ENCODE peak calls at places on chromosomes 7 and 10, in four cellular contexts. I is H1, H is K562, V is GM12878. W is an unnamed sample.

GRCh38 chr10:22630229-22631174 is 83.9 kb downstream of the PIP4K2A start:
- DNase-seq in H (peak), I (no peak), V (peak), W (no peak)

GRCh38 chr10:16756561-16757221 is 60.5 kb downstream of the RSU1 start:
- DNase-seq in I (no peak), H (no peak), V (no peak), W (no peak)

GRCh38 chr10:126902157-126902556 is 3.1 kb upstream of the DOCK1 start:
- DNase-seq in H (no peak), I (no peak), V (no peak), W (peak)

GRCh38 chr7:24602860-24603456 is 29.7 kb downstream of the PALS2 start:
- DNase-seq in V (no peak), I (no peak), H (no peak), W (no peak)

GRCh38 chr10:921471-922414 is 9.8 kb downstream of the LARP4B start:
- DNase-seq in H (peak), I (no peak), V (no peak), W (no peak)

GRCh38 chr7:51255536-51256243 is 60.9 kb downstream of the COBL start:
- DNase-seq in H (no peak), V (no peak), I (no peak), W (no peak)

GRCh38 chr7:95045236-95045923 is 138.0 kb downstream of the PPP1R9A start:
- DNase-seq in I (peak), V (no peak), H (peak), W (peak)

GRCh38 chr7:20191044-20191867 is 25.9 kb downstream of the MACC1 start:
- DNase-seq in V (no peak), I (no peak), H (no peak), W (no peak)

GRCh38 chr7:138661236-138661635 is 39.9 kb downstream of the SVOPL start:
- DNase-seq in I (no peak), V (no peak), H (no peak), W (peak)

DNA sequence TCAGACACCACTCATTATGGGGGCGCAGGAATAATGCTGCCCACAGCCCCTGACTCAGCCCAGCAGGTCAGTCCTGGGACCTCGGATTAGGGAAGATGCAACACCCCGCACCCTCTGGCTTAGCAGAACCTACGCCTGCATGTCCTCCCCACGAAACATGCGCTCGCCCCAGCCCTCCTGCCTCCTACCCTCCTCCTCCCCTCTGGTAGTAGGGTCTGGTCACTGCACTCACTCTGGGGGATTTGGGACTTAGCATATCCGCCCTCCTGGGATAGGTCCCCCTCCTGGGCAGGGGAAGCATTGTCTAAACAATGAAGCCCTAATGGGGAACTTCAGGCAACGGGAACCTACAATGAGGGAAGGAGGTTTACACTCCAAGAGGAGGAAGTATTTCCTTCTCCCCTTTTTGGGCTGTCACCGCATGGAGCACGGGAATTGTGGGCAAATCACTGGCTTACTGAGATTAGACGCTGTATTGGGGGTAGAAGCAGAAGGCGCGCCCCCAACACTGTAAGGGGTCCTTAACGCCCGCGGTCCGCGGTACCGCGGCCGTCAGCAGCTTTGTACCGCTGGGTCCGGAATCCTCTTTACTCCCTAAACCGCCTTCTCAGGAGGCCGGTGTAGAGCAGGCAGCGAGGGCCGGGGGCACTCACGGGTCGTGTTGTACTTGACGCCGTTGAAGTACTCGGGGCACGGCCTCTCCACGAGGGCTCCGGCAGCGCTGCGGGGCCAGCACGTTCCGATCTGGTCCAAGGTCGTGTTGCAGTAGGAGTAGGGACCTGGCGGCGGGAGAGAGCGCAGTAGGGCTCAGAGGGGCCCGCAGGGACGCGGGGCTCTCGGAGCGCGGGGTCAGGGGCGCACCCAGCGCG is 760 bp downstream of the CRHR2 start:
- DNase-seq in H (no peak), V (no peak), I (peak), W (no peak)
- TF ChIP-seq EZH2 in H (no peak), V (no peak), I (peak), W (no peak)

GRCh38 chr10:48568131-48568530 is 36.7 kb downstream of the ARHGAP22 start:
- DNase-seq in V (no peak), H (no peak), I (no peak), W (no peak)

GRCh38 chr10:48567346-48567745 is 37.5 kb downstream of the ARHGAP22 start:
- DNase-seq in I (no peak), H (no peak), V (no peak), W (no peak)

GRCh38 chr10:48564466-48565150 is 40.3 kb downstream of the ARHGAP22 start:
- DNase-seq in H (no peak), V (no peak), I (no peak), W (no peak)

GRCh38 chr10:48572414-48572813 is 32.5 kb downstream of the ARHGAP22 start:
- DNase-seq in V (no peak), I (no peak), H (no peak), W (no peak)

GRCh38 chr10:48568546-48568945 is 36.3 kb downstream of the ARHGAP22 start:
- DNase-seq in V (no peak), I (no peak), H (no peak), W (no peak)
- TF ChIP-seq CHD2 in V (no peak), I (no peak), H (no peak), W (no peak)

DNA sequence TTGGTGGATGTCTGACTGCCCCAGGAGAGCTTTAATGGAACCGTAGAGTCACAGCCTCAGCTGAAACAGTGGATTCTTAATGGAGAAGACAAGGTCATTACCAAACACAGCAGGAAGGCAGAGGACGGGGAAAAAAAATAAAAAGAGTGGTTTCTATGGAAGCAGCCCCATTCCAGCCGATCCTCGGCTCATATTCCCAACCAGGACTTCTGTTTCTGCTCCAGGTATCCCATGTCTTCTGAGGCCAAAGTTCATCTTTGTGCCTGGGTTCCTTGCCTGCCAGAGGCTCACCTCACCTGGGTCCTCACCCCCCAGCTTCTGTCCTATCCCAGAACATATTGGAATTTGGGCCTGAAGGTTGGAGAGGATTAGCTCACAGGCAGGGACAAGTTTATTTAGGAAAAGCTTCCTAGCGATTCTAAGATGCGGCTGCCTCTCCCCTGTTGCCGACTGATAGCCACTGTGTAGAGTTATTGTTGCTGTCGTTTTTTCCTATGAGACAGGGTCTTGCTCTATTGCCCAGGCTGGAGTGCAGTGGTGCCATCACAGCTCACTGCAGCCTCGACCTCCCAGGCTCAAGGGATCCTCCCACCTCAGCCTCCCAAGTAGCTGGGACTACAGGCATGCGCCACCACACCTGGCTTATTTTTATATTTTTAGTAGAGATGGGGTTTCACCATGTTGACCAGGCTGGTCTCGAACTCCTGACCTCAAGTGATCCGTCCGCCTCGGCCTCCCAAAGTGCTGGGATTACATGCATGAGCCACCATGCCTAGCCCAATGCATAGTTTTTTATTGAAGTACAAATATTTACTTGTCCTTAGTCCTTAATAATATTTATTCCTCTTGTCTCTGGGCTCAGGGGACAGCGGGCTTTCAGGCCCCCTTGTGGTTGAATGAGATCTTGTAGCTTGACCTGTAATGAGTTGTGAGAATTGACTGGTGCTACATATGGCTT is 15.4 kb downstream of the CCL26 start:
- DNase-seq in V (no peak), H (peak), I (no peak), W (peak)
- TF ChIP-seq SP1 in V (no peak), H (no peak), I (no peak), W (no peak)

DNA sequence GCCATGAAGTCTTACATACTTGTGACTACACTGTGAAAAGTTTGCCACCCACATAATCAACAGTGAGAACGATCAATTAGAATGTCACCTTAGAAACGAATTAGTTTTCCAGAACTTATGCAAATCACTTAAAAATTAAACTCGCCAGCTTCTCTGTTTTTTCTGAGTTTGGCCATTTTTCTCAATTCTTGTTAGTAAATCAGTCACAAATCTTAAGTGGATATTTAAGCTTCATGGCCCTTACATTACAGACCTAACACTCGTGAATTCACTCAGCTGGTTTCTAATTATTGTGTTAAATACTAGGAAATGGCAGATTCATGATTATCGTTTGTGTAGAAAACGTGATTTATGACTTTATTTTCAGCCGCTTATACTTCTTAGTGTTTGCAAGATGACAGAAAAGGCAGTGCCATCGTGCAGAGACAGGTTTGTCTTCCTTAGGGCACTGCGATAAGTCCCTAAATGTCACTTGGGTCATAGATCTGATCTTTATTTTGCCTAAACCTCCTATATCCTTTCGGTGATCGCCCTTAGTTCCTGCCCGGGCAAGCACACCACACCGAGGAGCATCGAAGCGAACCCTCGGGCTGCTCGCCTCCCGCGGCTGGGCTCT is 605 bp upstream of the CELF2 start:
- DNase-seq in V (no peak), H (no peak), I (no peak), W (no peak)
- TF ChIP-seq EZH2 in V (no peak), H (no peak), I (no peak), W (no peak)

DNA sequence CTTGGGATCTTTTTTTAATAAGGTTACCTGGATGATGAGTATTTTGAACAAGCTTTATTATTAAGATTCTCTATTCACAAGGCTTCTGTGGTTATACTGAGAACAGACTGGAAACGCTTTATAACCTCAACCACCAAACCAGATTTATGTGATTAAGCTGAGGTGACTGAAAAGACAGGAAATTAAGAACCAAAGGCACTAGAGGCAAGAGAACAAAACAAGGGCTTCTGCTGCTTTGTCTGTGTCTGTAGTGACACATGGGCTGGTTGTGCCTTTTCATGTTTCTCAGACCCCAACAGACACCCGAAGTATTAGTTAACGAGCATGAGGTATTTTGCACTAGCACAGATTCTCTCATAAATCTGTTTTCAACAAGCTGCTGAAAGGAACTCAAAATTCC is 64.4 kb downstream of the RAPGEF5 start:
- DNase-seq in I (no peak), V (no peak), H (no peak), W (no peak)
- TF ChIP-seq CHD2 in I (no peak), V (no peak), H (no peak), W (no peak)

GRCh38 chr10:66192162-66192834 is 733.5 kb upstream of the LRRTM3 start:
- DNase-seq in H (no peak), V (no peak), I (no peak), W (no peak)

GRCh38 chr10:66190413-66190812 is 735.4 kb upstream of the LRRTM3 start:
- DNase-seq in H (no peak), I (no peak), V (no peak), W (no peak)

GRCh38 chr10:66183028-66183427 is 742.8 kb upstream of the LRRTM3 start:
- DNase-seq in H (no peak), V (no peak), I (no peak), W (no peak)

DNA sequence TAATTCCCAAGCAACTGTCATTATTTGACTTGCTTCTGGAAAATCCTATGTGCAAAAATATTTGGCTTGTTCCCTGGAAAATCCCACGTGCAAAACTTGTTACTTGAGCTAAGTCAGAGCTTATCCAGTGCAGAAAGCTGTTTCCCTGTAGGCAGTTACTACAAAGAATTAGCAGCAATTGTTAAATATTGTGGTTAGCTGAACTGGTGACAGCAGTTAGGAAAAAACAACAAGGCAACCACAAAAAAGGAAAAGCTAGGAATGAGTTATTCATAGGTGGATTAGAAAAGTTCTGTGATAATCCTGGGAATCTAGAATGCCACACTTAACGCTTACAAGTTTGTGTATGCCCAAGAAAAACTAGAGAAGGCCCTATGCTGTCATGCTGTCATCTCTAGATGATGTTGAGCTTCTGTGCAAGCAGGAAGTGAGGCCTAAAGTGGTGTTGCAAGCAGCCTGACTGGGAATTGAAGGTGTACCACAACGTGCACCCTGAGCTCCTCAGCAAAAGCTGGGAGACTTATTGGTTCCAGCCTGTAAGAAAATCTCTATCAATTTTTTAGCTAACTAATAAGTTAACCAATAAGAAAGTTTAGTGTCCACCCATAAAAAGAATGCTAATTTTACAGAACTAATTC is 738.6 kb upstream of the LRRTM3 start:
- DNase-seq in I (no peak), V (no peak), H (no peak), W (no peak)
- TF ChIP-seq SP1 in I (no peak), V (no peak), H (no peak), W (no peak)

GRCh38 chr10:115417585-115418265 is 324.6 kb downstream of the ATRNL1 start:
- DNase-seq in H (peak), I (peak), V (peak), W (peak)
- TF ChIP-seq EZH2 in H (no peak), I (no peak), V (no peak), W (no peak)

GRCh38 chr7:127738859-127739258 is 86.9 kb downstream of the SND1 start:
- DNase-seq in V (no peak), H (no peak), I (no peak), W (no peak)
- TF ChIP-seq CHD2 in V (no peak), H (no peak), I (no peak), W (no peak)

GRCh38 chr7:1160665-1161010 is 642 bp upstream of the ZFAND2A start:
- DNase-seq in V (no peak), H (peak), I (no peak), W (peak)
- TF ChIP-seq SP1 in V (no peak), H (no peak), I (no peak), W (peak)